ENCODE peak calls at places on chromosomes 3 and 15, in five cellular contexts. A, C, W, U and G are unnamed samples.

GRCh38 chr3:44060164-44060563 is 181.5 kb upstream of the TOPAZ1 start:
- DNase-seq in C (no peak), W (no peak), U (no peak), A (no peak), G (no peak)

GRCh38 chr15:43545426-43545825 is 28.0 kb downstream of the MAP1A start:
- DNase-seq in A (no peak), C (no peak), W (no peak), U (no peak), G (no peak)

GRCh38 chr15:81182746-81183402 is 13.8 kb upstream of the IL16 start:
- DNase-seq in U (no peak), A (peak; percentile 47), W (no peak), C (no peak), G (no peak)

GRCh38 chr3:179706233-179706632 is 53.4 kb downstream of the USP13 start:
- DNase-seq in U (no peak), A (no peak), W (no peak), C (no peak), G (no peak)

GRCh38 chr3:76099956-76100355 is 314.6 kb upstream of the ZNF717 start:
- DNase-seq in U (no peak), C (no peak), A (no peak), W (no peak), G (no peak)

GRCh38 chr15:100686021-100686724 is 83.8 kb downstream of the ASB7 start:
- DNase-seq in C (no peak), A (no peak), W (no peak), U (no peak), G (no peak)

GRCh38 chr3:60758169-60758568 is 493.1 kb downstream of the FHIT start:
- DNase-seq in C (no peak), U (no peak), W (no peak), A (no peak), G (no peak)

GRCh38 chr3:76827647-76828273 is 212.1 kb upstream of the ROBO2 start:
- DNase-seq in A (peak; percentile 10), U (no peak), C (no peak), W (no peak), G (no peak)

GRCh38 chr3:98599647-98600411 is 6.4 kb upstream of the CPOX start:
- DNase-seq in C (no peak), A (peak; percentile 38), W (no peak), U (no peak), G (no peak)

GRCh38 chr3:42369304-42369703 is 41.1 kb downstream of the LYZL4 start:
- DNase-seq in A (no peak), C (no peak), W (no peak), U (no peak), G (no peak)

GRCh38 chr3:56389213-56389830 is 78.9 kb downstream of the ERC2 start:
- DNase-seq in A (no peak), W (no peak), U (no peak), C (no peak), G (no peak)

GRCh38 chr3:111106993-111107392 is 35.4 kb downstream of the NECTIN3 start:
- DNase-seq in W (no peak), U (no peak), A (peak; percentile 28), C (peak; percentile 68), G (no peak)

GRCh38 chr15:69587731-69588130 is 135.1 kb downstream of the RPLP1 start:
- DNase-seq in U (no peak), W (no peak), C (no peak), A (no peak), G (no peak)

GRCh38 chr15:27530994-27531393 is 560.0 kb downstream of the GABRG3 start:
- DNase-seq in W (no peak), C (no peak), U (no peak), A (no peak), G (no peak)

GRCh38 chr3:69807674-69808073 is 68.4 kb downstream of the MITF start:
- DNase-seq in W (no peak), U (no peak), A (no peak), C (no peak), G (no peak)

GRCh38 chr3:138072816-138073215 is 42.6 kb downstream of the DZIP1L start:
- DNase-seq in W (no peak), U (no peak), A (no peak), C (no peak), G (no peak)

GRCh38 chr15:97502038-97502437 is 458.5 kb upstream of the ARRDC4 start:
- DNase-seq in W (no peak), A (peak; percentile 27), U (no peak), C (no peak), G (no peak)

GRCh38 chr3:38171622-38172021 is 6.3 kb downstream of the OXSR1 start:
- DNase-seq in A (no peak), C (no peak), U (no peak), W (no peak), G (no peak)

GRCh38 chr15:58932791-58933310 is 628 bp downstream of the SLTM start:
- DNase-seq in U (no peak), C (no peak), A (peak; percentile 18), W (no peak), G (no peak)

GRCh38 chr3:24688446-24689148 is 193.9 kb upstream of the THRB start:
- DNase-seq in U (no peak), C (peak; percentile 58), W (no peak), A (no peak), G (no peak)

GRCh38 chr3:194312743-194313281 is 38.3 kb downstream of the CPN2 start:
- DNase-seq in A (peak; percentile 53), U (no peak), W (no peak), C (peak; percentile 71), G (no peak)

GRCh38 chr15:41354371-41354770 is 21.7 kb downstream of the NUSAP1 start:
- DNase-seq in W (no peak), C (no peak), U (no peak), A (no peak), G (no peak)

GRCh38 chr3:101685870-101686307 is 629 bp downstream of the RPL24 start:
- DNase-seq in C (no peak), U (no peak), W (no peak), A (no peak), G (no peak)

GRCh38 chr3:55269096-55269495 is 218.0 kb downstream of the WNT5A start:
- DNase-seq in U (no peak), W (no peak), C (no peak), A (no peak), G (no peak)

GRCh38 chr3:24242012-24242698 is 252.5 kb downstream of the THRB start:
- DNase-seq in A (peak; percentile 59), U (no peak), W (no peak), C (peak; percentile 44), G (no peak)

GRCh38 chr15:42650208-42651066 is 75.0 kb downstream of the STARD9 start:
- DNase-seq in C (peak; percentile 67), U (peak; percentile 61), A (peak; percentile 85), W (peak; percentile 77), G (peak; percentile 47)

GRCh38 chr3:38586546-38587520 is 62.7 kb downstream of the SCN5A start:
- DNase-seq in U (no peak), C (no peak), A (no peak), W (no peak), G (no peak)

GRCh38 chr3:70863049-70863448 is 550.6 kb upstream of the MDFIC2 start:
- DNase-seq in W (no peak), C (no peak), A (no peak), U (no peak), G (no peak)

GRCh38 chr3:19598870-19599269 is 335.1 kb downstream of the EFHB start:
- DNase-seq in A (no peak), C (no peak), U (no peak), W (no peak), G (no peak)

GRCh38 chr3:126731044-126731443 is 27.0 kb downstream of the CHCHD6 start:
- DNase-seq in A (no peak), C (no peak), U (no peak), W (no peak), G (no peak)

GRCh38 chr15:78056714-78057269 is 20.7 kb downstream of the TBC1D2B start:
- DNase-seq in W (no peak), A (peak; percentile 41), C (no peak), U (no peak), G (no peak)

GRCh38 chr3:18987862-18988447 is 160.4 kb upstream of the KCNH8 start:
- DNase-seq in A (no peak), U (no peak), W (no peak), C (no peak), G (no peak)

DNA sequence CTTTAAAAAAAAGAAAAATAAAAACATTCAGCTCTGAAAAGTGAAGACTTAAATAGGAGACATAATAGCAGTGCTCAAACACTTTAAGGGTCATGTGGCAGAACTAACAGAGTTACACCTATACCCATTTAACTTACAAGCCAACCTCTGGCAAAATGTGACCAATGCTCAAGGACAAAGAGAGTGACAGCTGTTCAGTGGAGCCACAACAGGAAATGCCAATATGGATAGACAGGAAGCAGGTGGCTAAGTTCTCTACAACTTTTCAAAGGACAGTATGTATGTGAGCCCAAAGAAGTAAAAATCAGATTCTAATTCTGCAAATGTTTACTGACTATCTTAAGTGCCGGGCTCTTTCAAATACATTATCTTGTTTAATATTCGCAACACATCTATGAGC is 3.4 kb downstream of the TMCC1 start:
- DNase-seq in C (no peak), W (no peak), A (no peak), U (no peak), G (no peak)
- H3K4me1 ChIP-seq in C (peaks cover 47% of the 10 kb centered on the region), W (peaks cover 48% of the 10 kb centered on the region), A (peaks cover 11% of the 10 kb centered on the region), U (peaks cover 43% of the 10 kb centered on the region), G (no peaks in the 10 kb centered on the region)

GRCh38 chr15:93028632-93029612 is 60.1 kb downstream of the RGMA start:
- DNase-seq in A (peak; percentile 98), W (no peak), C (no peak), U (no peak), G (no peak)
- H3K4me3 ChIP-seq in A (no peak overlapping the region), W (no peak overlapping the region), C (no peak overlapping the region), U (no peak overlapping the region), G (no peak overlapping the region)

DNA sequence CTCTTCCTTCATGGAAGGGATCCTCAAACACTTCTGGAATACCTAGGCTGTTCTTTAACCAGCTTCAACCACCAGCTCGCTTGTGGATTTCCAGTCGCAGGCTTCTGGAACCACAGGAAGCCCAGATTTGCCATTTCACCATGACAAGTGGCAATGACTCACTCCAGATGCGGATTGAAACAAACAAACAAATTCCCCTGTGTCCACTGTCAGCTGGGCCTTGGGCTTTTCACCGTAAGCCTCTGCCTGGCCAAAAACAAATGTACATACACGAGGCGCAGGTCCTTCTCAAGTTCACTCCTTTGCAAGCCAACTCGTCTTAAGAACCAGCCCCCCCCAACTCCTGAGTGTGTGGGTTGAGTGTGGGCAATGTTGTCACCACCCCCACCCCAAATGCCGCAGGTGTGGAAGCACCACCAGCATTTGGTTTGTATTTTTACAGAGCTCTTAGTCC is 8.8 kb downstream of the BCL6 start:
- DNase-seq in U (no peak), C (peak; percentile 62), W (no peak), A (peak; percentile 79), G (no peak)
- H3K27ac ChIP-seq in U (no peak overlapping the region), C (no peak overlapping the region), W (no peak overlapping the region), A (peak overlapping the region; percentile 43), G (no peak overlapping the region)

GRCh38 chr15:64637412-64637811 is 138.0 kb downstream of the RBPMS2 start:
- DNase-seq in A (no peak), C (no peak), W (no peak), U (no peak), G (no peak)
- H3K4me1 ChIP-seq in A (peaks cover 3% of the 10 kb centered on the region), C (peaks cover 42% of the 10 kb centered on the region), W (peaks cover 7% of the 10 kb centered on the region), U (peaks cover 25% of the 10 kb centered on the region), G (peaks cover 4% of the 10 kb centered on the region)

GRCh38 chr15:96223939-96224338 is 106.6 kb upstream of the NR2F2 start:
- DNase-seq in C (no peak), W (no peak), U (no peak), A (no peak), G (no peak)
- H3K4me3 ChIP-seq in C (no peak overlapping the region), W (no peak overlapping the region), U (no peak overlapping the region), A (no peak overlapping the region), G (no peak overlapping the region)

GRCh38 chr3:61780455-61781239 is 219.3 kb downstream of the PTPRG start:
- DNase-seq in A (no peak), C (no peak), U (no peak), W (no peak), G (no peak)
- H3K27ac ChIP-seq in A (no peak overlapping the region), C (no peak overlapping the region), U (no peak overlapping the region), W (no peak overlapping the region), G (no peak overlapping the region)